ENCODE peak calls at places on chromosomes 16 and 17, in seven cellular contexts. C is stimulated activated CD4-positive, alpha-beta T cell treated with anti-CD3 and anti-CD28 coated beads, Interleukin-4, amount 100 ng/mL, for 48 hours; J is Caco-2; L is cardiac fibroblast; R is NCI-H146; V is activated CD4-positive, alpha-beta T cell treated with anti-CD3 and anti-CD28 coated beads for 24 hours; B is midbrain. I is an unnamed sample.

GRCh38 chr17:81476635-81477034 is 36.0 kb downstream of the ACTG1 start:
- DNase-seq in V (no peak), B (no peak), J (no peak), R (no peak), C (no peak), L (no peak), I (no peak)

GRCh38 chr16:57012353-57012752 is 23.0 kb downstream of the NLRC5 start:
- DNase-seq in R (no peak), V (no peak), B (no peak), C (no peak), J (peak; percentile 12), L (no peak), I (no peak)

GRCh38 chr17:19389386-19389785 is 2.4 kb upstream of the MFAP4 start:
- DNase-seq in C (no peak), J (no peak), V (no peak), R (no peak), B (no peak), L (no peak), I (no peak)

GRCh38 chr17:41499714-41500113 is 5.7 kb downstream of the KRT13 start:
- DNase-seq in R (no peak), V (no peak), L (no peak), B (no peak), J (no peak), C (no peak), I (no peak)

GRCh38 chr17:81295031-81295677 is at the start of gene SLC38A10:
- DNase-seq in C (peak; percentile 85), B (peak; percentile 90), V (peak; percentile 87), J (peak; percentile 92), L (peak; percentile 82), R (peak; percentile 86), I (peak; percentile 98)

GRCh38 chr16:52621651-52622050 is 74.7 kb upstream of the TOX3 start:
- DNase-seq in J (no peak), R (no peak), B (no peak), V (no peak), C (no peak), L (no peak), I (no peak)

GRCh38 chr17:48910370-48910769 is 2.2 kb downstream of the UBE2Z start:
- DNase-seq in C (no peak), J (no peak), L (no peak), B (peak; percentile 49), V (no peak), R (no peak), I (no peak)

GRCh38 chr16:81588326-81589081 is 143.9 kb downstream of the CMIP start:
- DNase-seq in C (no peak), V (no peak), L (no peak), J (no peak), R (no peak), B (no peak), I (no peak)

GRCh38 chr17:43360376-43360738 is 38.4 kb upstream of the ARL4D start:
- DNase-seq in J (peak; percentile 68), L (peak; percentile 82), B (peak; percentile 27), R (peak; percentile 52), V (peak; percentile 37), C (no peak), I (peak; percentile 53)

GRCh38 chr16:55773859-55774549 is 58.9 kb downstream of the CES1 start:
- DNase-seq in L (no peak), J (no peak), R (no peak), V (no peak), C (no peak), B (no peak), I (peak; percentile 37)

I was measured in AG08395.